ENCODE peak calls at places on chromosomes 5 and 9, in ten cellular contexts. I is NCI-H2081; P is skeletal muscle cell; U is AG04449; L is hepatocyte; R is ACHN; D is effector memory CD8-positive, alpha-beta T cell; C is RWPE1; Z is stimulated activated CD8-positive, alpha-beta memory T cell treated with anti-CD3 and anti-CD28 coated beads, Interleukin-4, amount 100 ng/mL, for 1 hour; B is C1 segment of cervical spinal cord. M is an unnamed sample.

GRCh38 chr5:139426222-139426885 is 13.0 kb downstream of the DNAJC18 start:
- DNase-seq in I (no peak), P (no peak), U (no peak), L (no peak), R (no peak), D (no peak), C (no peak), Z (no peak), B (no peak), M (no peak)

GRCh38 chr5:76763136-76763535 is 47.2 kb downstream of the F2R start:
- DNase-seq in I (no peak), P (no peak), U (no peak), L (no peak), R (no peak), D (peak), C (peak), Z (no peak), B (no peak), M (peak)

GRCh38 chr9:111662851-111663823 is 1.7 kb downstream of the GNG10 start:
- DNase-seq in I (no peak), P (no peak), U (no peak), L (peak), R (no peak), D (no peak), C (peak), Z (no peak), B (no peak), M (peak)

GRCh38 chr5:178589180-178590140 is 733 bp downstream of the COL23A1 start:
- DNase-seq in I (no peak), P (no peak), U (no peak), L (peak), R (no peak), D (no peak), C (peak), Z (no peak), B (peak), M (peak)

GRCh38 chr5:180830253-180831138 is 27.9 kb upstream of the MGAT1 start:
- DNase-seq in I (peak), P (no peak), U (no peak), L (peak), R (peak), D (peak), C (peak), Z (peak), B (peak), M (peak)

GRCh38 chr9:134396258-134396742 is 70.0 kb downstream of the RXRA start:
- DNase-seq in I (no peak), P (no peak), U (no peak), L (no peak), R (no peak), D (peak), C (no peak), Z (no peak), B (peak), M (peak)

GRCh38 chr5:55102345-55102744 is at the start of gene GZMA:
- DNase-seq in I (no peak), P (no peak), U (no peak), L (no peak), R (no peak), D (peak), C (no peak), Z (no peak), B (no peak), M (peak)

GRCh38 chr5:111676496-111676895 is 80.5 kb downstream of the NREP start:
- DNase-seq in I (no peak), P (peak), U (no peak), L (no peak), R (no peak), D (no peak), C (no peak), Z (no peak), B (no peak), M (no peak)

GRCh38 chr5:98106116-98107088 is 667.1 kb upstream of the RGMB start:
- DNase-seq in I (no peak), P (peak), U (peak), L (no peak), R (no peak), D (no peak), C (no peak), Z (no peak), B (no peak), M (peak)

GRCh38 chr5:145856285-145856818 is 16.5 kb downstream of the GRXCR2 start:
- DNase-seq in I (no peak), P (peak), U (peak), L (peak), R (no peak), D (no peak), C (no peak), Z (no peak), B (peak), M (no peak)

GRCh38 chr5:42908086-42908485 is 96.4 kb upstream of the SELENOP start:
- DNase-seq in I (no peak), P (no peak), U (no peak), L (no peak), R (no peak), D (no peak), C (no peak), Z (no peak), B (no peak), M (peak)

GRCh38 chr5:175814676-175815075 is 56.7 kb upstream of the CPLX2 start:
- DNase-seq in I (no peak), P (peak), U (no peak), L (peak), R (peak), D (no peak), C (peak), Z (no peak), B (no peak), M (no peak)

GRCh38 chr5:59766394-59766793 is 127.1 kb downstream of the PDE4D start:
- DNase-seq in I (peak), P (no peak), U (no peak), L (peak), R (no peak), D (no peak), C (no peak), Z (no peak), B (no peak), M (no peak)

GRCh38 chr5:131649160-131649559 is 14.1 kb upstream of the RAPGEF6 start:
- DNase-seq in I (no peak), P (no peak), U (no peak), L (no peak), R (no peak), D (no peak), C (no peak), Z (no peak), B (no peak), M (no peak)

GRCh38 chr5:14577079-14577725 is 4.4 kb upstream of the OTULINL start:
- DNase-seq in I (no peak), P (no peak), U (no peak), L (no peak), R (no peak), D (no peak), C (no peak), Z (no peak), B (no peak), M (no peak)

GRCh38 chr5:69024241-69024651 is 69.6 kb upstream of the SLC30A5 start:
- DNase-seq in I (peak), P (no peak), U (no peak), L (peak), R (peak), D (no peak), C (peak), Z (no peak), B (no peak), M (peak)

GRCh38 chr5:133746834-133747233 is 134.5 kb upstream of the FSTL4 start:
- DNase-seq in I (no peak), P (no peak), U (no peak), L (no peak), R (peak), D (no peak), C (no peak), Z (no peak), B (no peak), M (no peak)

GRCh38 chr5:11139471-11139870 is 378.4 kb upstream of the DAP start:
- DNase-seq in I (no peak), P (no peak), U (no peak), L (no peak), R (no peak), D (no peak), C (no peak), Z (no peak), B (no peak), M (no peak)

GRCh38 chr5:149288437-149288836 is 16.8 kb downstream of the AFAP1L1 start:
- DNase-seq in I (no peak), P (no peak), U (no peak), L (no peak), R (no peak), D (no peak), C (no peak), Z (no peak), B (no peak), M (peak)

M was measured in MV-4-11.